ENCODE peak calls at places on chromosomes 12 and 14, in seven cellular contexts. M is tibial nerve; O is astrocyte; C is hepatocyte; B is testis; X is CD4-positive, alpha-beta memory T cell; Y is dorsolateral prefrontal cortex. W is an unnamed sample.

GRCh38 chr14:33026850-33027420 is 88.3 kb downstream of the NPAS3 start:
- DNase-seq in M (no peak), O (peak; percentile 69), C (no peak), B (no peak), X (no peak), Y (no peak), W (peak; percentile 45)

GRCh38 chr12:106170285-106170684 is 31.5 kb upstream of the NUAK1 start:
- DNase-seq in M (no peak), O (peak; percentile 84), C (no peak), B (no peak), X (no peak), Y (no peak), W (no peak)

GRCh38 chr14:31937730-31938346 is 139.3 kb upstream of the ARHGAP5 start:
- DNase-seq in M (no peak), O (peak; percentile 82), C (peak; percentile 83), B (no peak), X (peak; percentile 32), Y (no peak), W (no peak)

GRCh38 chr14:64671591-64671990 is 32.6 kb upstream of the PLEKHG3 start:
- DNase-seq in M (no peak), O (peak; percentile 44), C (peak; percentile 85), B (no peak), X (peak; percentile 77), Y (no peak), W (no peak)

GRCh38 chr12:18589316-18589715 is 148.5 kb downstream of the PLCZ1 start:
- DNase-seq in M (no peak), O (no peak), C (no peak), B (no peak), X (no peak), Y (no peak), W (no peak)

GRCh38 chr12:43847427-43847826 is 11.5 kb downstream of the TMEM117 start:
- DNase-seq in M (no peak), O (peak; percentile 77), C (no peak), B (no peak), X (no peak), Y (no peak), W (no peak)

GRCh38 chr12:116121453-116121871 is 156.0 kb downstream of the MED13L start:
- DNase-seq in M (no peak), O (peak; percentile 37), C (no peak), B (no peak), X (no peak), Y (no peak), W (no peak)

GRCh38 chr12:121789800-121790748 is 3.4 kb downstream of the RHOF start:
- DNase-seq in M (no peak), O (no peak), C (no peak), B (no peak), X (peak; percentile 95), Y (no peak), W (peak; percentile 13)

GRCh38 chr14:53663709-53664108 is 292.9 kb downstream of the BMP4 start:
- DNase-seq in M (no peak), O (no peak), C (peak; percentile 54), B (no peak), X (no peak), Y (no peak), W (no peak)

GRCh38 chr12:51941669-51942455 is 9.6 kb upstream of the ACVR1B start:
- DNase-seq in M (no peak), O (no peak), C (no peak), B (no peak), X (no peak), Y (no peak), W (no peak)

GRCh38 chr12:51942501-51943000 is 8.9 kb upstream of the ACVR1B start:
- DNase-seq in M (no peak), O (no peak), C (no peak), B (no peak), X (no peak), Y (no peak), W (no peak)

GRCh38 chr12:51943346-51943745 is 8.2 kb upstream of the ACVR1B start:
- DNase-seq in M (no peak), O (no peak), C (no peak), B (no peak), X (no peak), Y (no peak), W (no peak)

GRCh38 chr12:51938744-51939143 is 12.8 kb upstream of the ACVR1B start:
- DNase-seq in M (no peak), O (no peak), C (no peak), B (no peak), X (no peak), Y (no peak), W (no peak)

GRCh38 chr12:51941011-51941561 is 10.4 kb upstream of the ACVR1B start:
- DNase-seq in M (no peak), O (no peak), C (peak; percentile 51), B (no peak), X (no peak), Y (no peak), W (no peak)
- H3K27ac ChIP-seq in M (no peak overlapping the region), O (no peak overlapping the region), C (peak overlapping the region; percentile 53), B (no peak overlapping the region), X (no peak overlapping the region), Y (no peak overlapping the region), W (no peak overlapping the region)

DNA sequence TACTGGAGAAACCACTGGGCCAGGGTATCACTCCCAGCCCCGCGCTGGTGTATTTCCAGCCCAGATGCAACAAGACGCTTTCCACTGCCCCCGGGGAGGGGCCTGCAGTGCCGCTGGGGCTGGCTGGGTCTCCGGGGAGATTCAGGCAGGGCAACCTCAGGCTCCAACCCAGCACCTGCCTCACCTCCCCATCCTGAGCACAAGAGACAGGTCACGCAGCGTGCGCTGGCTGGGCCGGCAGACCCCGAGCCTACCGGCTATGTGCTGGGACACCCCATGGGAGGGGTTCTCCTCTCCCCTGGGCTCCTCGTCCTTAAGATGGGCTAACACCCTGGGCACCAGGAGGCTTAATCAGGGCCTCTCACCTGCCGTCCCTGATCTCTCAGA is 80.9 kb downstream of the RFLNA start:
- DNase-seq in M (no peak), O (no peak), C (no peak), B (no peak), X (no peak), Y (no peak), W (no peak)
- H3K27ac ChIP-seq in M (peak overlapping the region; percentile 32), O (no peak overlapping the region), C (no peak overlapping the region), B (peak overlapping the region; percentile 41), X (no peak overlapping the region), Y (no peak overlapping the region), W (no peak overlapping the region)

GRCh38 chr12:6182279-6182898 is 17.8 kb upstream of the CD9 start:
- DNase-seq in M (peak; percentile 35), O (peak; percentile 65), C (peak; percentile 78), B (peak; percentile 62), X (no peak), Y (no peak), W (no peak)
- H3K27ac ChIP-seq in M (peak overlapping the region; percentile 84), O (peak overlapping the region; percentile 52), C (peak overlapping the region; percentile 87), B (peak overlapping the region; percentile 78), X (no peak overlapping the region), Y (peak overlapping the region; percentile 65), W (peak overlapping the region; percentile 56)

GRCh38 chr14:35809597-35809996 is 502 bp upstream of the RALGAPA1 start:
- DNase-seq in M (no peak), O (no peak), C (no peak), B (no peak), X (no peak), Y (no peak), W (no peak)
- H3K27ac ChIP-seq in M (peak overlapping the region; percentile 92), O (no peak overlapping the region), C (peak overlapping the region; percentile 80), B (peak overlapping the region; percentile 93), X (peak overlapping the region; percentile 84), Y (peak overlapping the region; percentile 82), W (peak overlapping the region; percentile 67)

GRCh38 chr12:3216726-3217682 is 139.8 kb downstream of the TSPAN9 start:
- DNase-seq in M (no peak), O (peak; percentile 71), C (no peak), B (no peak), X (no peak), Y (no peak), W (no peak)
- H3K27ac ChIP-seq in M (peak overlapping the region; percentile 49), O (peak overlapping the region; percentile 62), C (no peak overlapping the region), B (no peak overlapping the region), X (no peak overlapping the region), Y (no peak overlapping the region), W (no peak overlapping the region)

GRCh38 chr14:74610866-74611671 is 968 bp downstream of the LTBP2 start:
- DNase-seq in M (no peak), O (no peak), C (no peak), B (no peak), X (no peak), Y (no peak), W (peak; percentile 43)

GRCh38 chr14:74611672-74612345 is at the start of gene LTBP2:
- DNase-seq in M (no peak), O (no peak), C (peak; percentile 46), B (peak; percentile 46), X (peak; percentile 19), Y (no peak), W (no peak)

GRCh38 chr14:74610199-74610865 is 1.7 kb downstream of the LTBP2 start:
- DNase-seq in M (no peak), O (no peak), C (no peak), B (no peak), X (no peak), Y (no peak), W (no peak)

GRCh38 chr14:74613211-74613914 is 1.3 kb upstream of the LTBP2 start:
- DNase-seq in M (no peak), O (no peak), C (no peak), B (no peak), X (no peak), Y (no peak), W (no peak)

GRCh38 chr14:74612346-74613021 is 447 bp upstream of the LTBP2 start:
- DNase-seq in M (peak; percentile 66), O (peak; percentile 53), C (peak; percentile 93), B (peak; percentile 84), X (peak; percentile 84), Y (no peak), W (peak; percentile 32)
- H3K27ac ChIP-seq in M (peak overlapping the region; percentile 84), O (no peak overlapping the region), C (no peak overlapping the region), B (peak overlapping the region; percentile 69), X (no peak overlapping the region), Y (no peak overlapping the region), W (no peak overlapping the region)

GRCh38 chr12:103824290-103824689 is 16.7 kb downstream of the NT5DC3 start:
- DNase-seq in M (no peak), O (no peak), C (no peak), B (no peak), X (no peak), Y (no peak), W (no peak)
- H3K27ac ChIP-seq in M (no peak overlapping the region), O (no peak overlapping the region), C (no peak overlapping the region), B (no peak overlapping the region), X (no peak overlapping the region), Y (no peak overlapping the region), W (no peak overlapping the region)

DNA sequence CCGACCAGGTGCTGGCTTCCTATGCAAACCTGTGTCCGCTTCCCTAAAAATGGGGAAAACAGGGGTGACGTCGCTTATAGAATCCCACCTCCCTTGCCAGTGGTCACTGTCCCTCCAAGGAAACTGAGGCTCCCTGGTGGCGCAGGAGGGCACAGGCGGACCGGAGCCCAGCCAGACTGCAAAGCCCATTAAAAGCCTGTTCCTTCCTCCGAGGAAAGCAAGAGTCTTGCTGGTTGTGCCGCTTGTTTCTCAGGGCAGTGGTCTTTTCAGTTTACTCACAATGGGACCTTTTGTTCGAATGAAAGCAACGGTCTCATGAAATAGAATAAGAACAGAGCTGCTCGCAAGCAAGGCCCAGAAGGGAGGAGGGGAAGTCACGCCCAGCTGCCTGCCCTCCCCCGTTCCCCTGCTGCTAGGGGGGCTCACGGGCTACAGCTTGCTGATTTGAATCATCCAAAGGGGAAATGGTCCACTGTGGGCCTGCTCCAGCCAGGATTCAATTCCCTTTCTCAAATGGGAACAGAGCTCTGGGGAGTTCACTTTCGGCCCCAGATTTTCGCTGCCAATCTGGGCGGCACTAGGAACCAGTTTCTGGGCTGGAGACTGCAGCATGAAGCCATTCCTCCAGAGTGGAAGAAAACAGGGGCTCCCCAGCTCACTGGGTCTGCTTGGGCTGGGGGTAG is 4.6 kb upstream of the SELPLG start:
- DNase-seq in M (no peak), O (no peak), C (no peak), B (no peak), X (no peak), Y (no peak), W (peak; percentile 57)
- H3K27ac ChIP-seq in M (peak overlapping the region; percentile 85), O (no peak overlapping the region), C (peak overlapping the region; percentile 37), B (peak overlapping the region; percentile 53), X (no peak overlapping the region), Y (peak overlapping the region; percentile 72), W (peak overlapping the region; percentile 93)

W was measured in caudate nucleus.